ENCODE peak calls at places on chromosomes 3 and 15, in four cellular contexts. A is CD14-positive monocyte, S is neural progenitor cell, M is NCI-H1092 treated with DMSO at 0.1 percent for 48 hours. J is an unnamed sample.

GRCh38 chr3:128973988-128974564 is 19.8 kb downstream of the CFAP92 start:
- DNase-seq in S (no peak), A (no peak), M (no peak), J (no peak)

GRCh38 chr15:25762015-25762662 is 101.0 kb downstream of the ATP10A start:
- DNase-seq in S (no peak), M (no peak), A (peak), J (no peak)

GRCh38 chr3:169323580-169324453 is 339.7 kb downstream of the MECOM start:
- DNase-seq in S (no peak), A (no peak), M (no peak), J (no peak)

GRCh38 chr15:90607361-90607760 is 77.6 kb downstream of the CRTC3 start:
- DNase-seq in A (no peak), M (peak), S (no peak), J (peak)

GRCh38 chr3:42515391-42515916 is 13.0 kb downstream of the VIPR1 start:
- DNase-seq in S (no peak), A (no peak), M (no peak), J (no peak)

GRCh38 chr3:13091898-13092620 is 18.8 kb upstream of the IQSEC1 start:
- DNase-seq in M (peak), A (peak), S (peak), J (peak)

GRCh38 chr3:172517859-172518466 is 5.3 kb downstream of the TNFSF10 start:
- DNase-seq in A (no peak), M (no peak), S (no peak), J (no peak)

GRCh38 chr3:58039609-58040008 is 31.4 kb downstream of the FLNB start:
- DNase-seq in M (peak), A (no peak), S (no peak), J (no peak)

GRCh38 chr15:43376017-43376705 is 5.3 kb downstream of the TUBGCP4 start:
- DNase-seq in S (peak), A (no peak), M (peak), J (peak)

GRCh38 chr3:194675680-194676079 is 3.7 kb upstream of the LSG1 start:
- DNase-seq in S (no peak), A (no peak), M (no peak), J (no peak)

GRCh38 chr15:62900071-62900812 is 142.3 kb upstream of the TPM1 start:
- DNase-seq in M (no peak), A (no peak), S (no peak), J (no peak)